ENCODE peak calls at places on chromosomes 12 and 14, in four cellular contexts. S, M, I and O are unnamed samples.
A peak's percentile ranks its signal among the peaks of the same experiment; 100 is the strongest.

GRCh38 chr12:107329569-107330324 is 236.4 kb upstream of the CRY1 start:
- DNase-seq in S (no peak), M (no peak), I (peak; percentile 25), O (no peak)

GRCh38 chr14:50954811-50955372 is 10.6 kb upstream of the PYGL start:
- DNase-seq in S (no peak), M (peak; percentile 77), I (peak; percentile 79), O (no peak)

GRCh38 chr14:73888971-73889370 is 2.3 kb downstream of the ZNF410 start:
- DNase-seq in S (no peak), M (no peak), I (peak; percentile 12), O (no peak)

GRCh38 chr14:49861581-49861922 is 9.0 kb upstream of the NEMF start:
- DNase-seq in S (peak; percentile 86), M (peak; percentile 94), I (peak; percentile 94), O (peak; percentile 73)

GRCh38 chr12:108856428-108857157 is 790 bp downstream of the SSH1 start:
- DNase-seq in S (peak; percentile 91), M (peak; percentile 78), I (peak; percentile 71), O (peak; percentile 81)

GRCh38 chr12:58465418-58465817 is 454.9 kb downstream of the LRIG3 start:
- DNase-seq in S (no peak), M (no peak), I (peak; percentile 30), O (no peak)

GRCh38 chr12:54282949-54283593 is 2.5 kb downstream of the HNRNPA1 start:
- DNase-seq in S (no peak), M (no peak), I (no peak), O (peak; percentile 43)

GRCh38 chr14:67999290-67999689 is 179.7 kb downstream of the RAD51B start:
- DNase-seq in S (no peak), M (peak; percentile 57), I (peak; percentile 56), O (no peak)

GRCh38 chr12:81416571-81416970 is 338.7 kb downstream of the ACSS3 start:
- DNase-seq in S (no peak), M (no peak), I (no peak), O (no peak)

GRCh38 chr12:103680591-103681065 is 93.6 kb downstream of the STAB2 start:
- DNase-seq in S (no peak), M (no peak), I (peak; percentile 84), O (peak; percentile 38)

GRCh38 chr14:92161521-92161920 is 39.8 kb downstream of the CPSF2 start:
- DNase-seq in S (no peak), M (no peak), I (no peak), O (no peak)

GRCh38 chr12:2490746-2491145 is 304.0 kb upstream of the FKBP4 start:
- DNase-seq in S (no peak), M (no peak), I (no peak), O (no peak)

GRCh38 chr14:68619805-68620574 is 172.9 kb downstream of the ZFP36L1 start:
- DNase-seq in S (no peak), M (peak; percentile 44), I (peak; percentile 39), O (no peak)

GRCh38 chr14:68688872-68689371 is 103.9 kb downstream of the ZFP36L1 start:
- DNase-seq in S (no peak), M (peak; percentile 82), I (peak; percentile 77), O (no peak)

GRCh38 chr12:39966251-39966650 is 139.6 kb downstream of the SLC2A13 start:
- DNase-seq in S (no peak), M (no peak), I (no peak), O (no peak)

GRCh38 chr12:121748571-121749265 is 36.2 kb downstream of the TMEM120B start:
- DNase-seq in S (peak; percentile 88), M (peak; percentile 93), I (peak; percentile 88), O (no peak)

DNA sequence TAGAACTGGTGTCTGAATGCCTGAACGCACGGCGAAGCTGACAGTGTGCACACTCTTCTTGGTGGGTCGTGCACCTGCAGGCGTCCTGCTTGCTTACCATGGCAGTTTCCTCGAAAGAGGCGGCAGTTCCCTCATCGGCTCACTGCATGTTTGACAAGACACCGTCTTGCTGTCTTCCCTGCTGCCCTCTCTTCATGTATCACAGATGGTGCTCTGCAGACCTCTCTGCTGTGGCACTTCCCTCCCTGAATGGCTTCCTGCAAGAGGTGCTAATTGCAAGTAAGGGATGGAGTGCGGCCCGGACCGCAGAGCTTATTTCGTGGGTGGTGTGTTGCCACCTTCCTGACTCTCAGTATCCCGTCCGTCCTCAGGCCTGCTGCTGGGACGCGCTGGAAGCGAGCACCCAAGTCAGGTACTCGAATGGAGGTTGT is 156.7 kb upstream of the RTL1 start:
- DNase-seq in S (peak; percentile 41), M (no peak), I (no peak), O (no peak)
- H3K36me3 ChIP-seq in S (no peaks in the 10 kb centered on the region), M (peaks cover 14% of the 10 kb centered on the region), I (no peaks in the 10 kb centered on the region), O (no peaks in the 10 kb centered on the region)

GRCh38 chr12:4797096-4797495 is 76.9 kb downstream of the GALNT8 start:
- DNase-seq in S (no peak), M (no peak), I (no peak), O (no peak)

GRCh38 chr12:4791497-4791896 is 71.3 kb downstream of the GALNT8 start:
- DNase-seq in S (no peak), M (no peak), I (no peak), O (no peak)

GRCh38 chr12:4794503-4794902 is 74.3 kb downstream of the GALNT8 start:
- DNase-seq in S (no peak), M (no peak), I (no peak), O (no peak)

GRCh38 chr12:4800555-4800954 is 80.4 kb downstream of the GALNT8 start:
- DNase-seq in S (no peak), M (no peak), I (no peak), O (no peak)

DNA sequence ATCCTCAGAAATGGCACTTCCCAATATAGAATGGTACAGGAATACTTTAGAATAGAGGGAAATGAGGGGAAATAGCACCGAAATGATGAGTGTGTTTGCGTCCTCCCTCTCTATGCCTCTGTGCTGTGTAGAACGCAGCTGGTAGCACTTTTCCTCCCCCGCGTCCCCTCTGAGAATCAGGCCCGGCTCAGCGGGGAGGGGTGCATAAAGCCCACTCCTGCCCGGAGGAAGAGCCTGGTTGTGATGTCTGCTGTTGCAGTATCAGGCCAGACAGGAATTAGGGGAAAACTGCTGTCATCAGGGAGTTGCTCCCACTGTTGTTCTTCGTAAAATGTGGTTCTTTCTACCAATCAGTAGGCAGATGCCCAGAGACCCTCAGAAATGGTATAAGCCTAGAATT is 76.0 kb downstream of the GALNT8 start:
- DNase-seq in S (no peak), M (no peak), I (no peak), O (no peak)
- H3K4me1 ChIP-seq in S (no peaks in the 10 kb centered on the region), M (no peaks in the 10 kb centered on the region), I (no peaks in the 10 kb centered on the region), O (no peaks in the 10 kb centered on the region)

GRCh38 chr12:92488735-92489134 is 214.1 kb upstream of the PLEKHG7 start:
- DNase-seq in S (no peak), M (no peak), I (no peak), O (no peak)
- H3K36me3 ChIP-seq in S (no peaks in the 10 kb centered on the region), M (no peaks in the 10 kb centered on the region), I (no peaks in the 10 kb centered on the region), O (no peaks in the 10 kb centered on the region)

GRCh38 chr14:22478247-22478646 is 110.8 kb downstream of the DAD1 start:
- DNase-seq in S (no peak), M (no peak), I (no peak), O (no peak)

GRCh38 chr14:22475381-22475780 is 113.6 kb downstream of the DAD1 start:
- DNase-seq in S (no peak), M (no peak), I (no peak), O (no peak)

GRCh38 chr14:22476005-22476751 is 112.8 kb downstream of the DAD1 start:
- DNase-seq in S (no peak), M (no peak), I (no peak), O (no peak)

GRCh38 chr14:22477569-22478194 is 111.3 kb downstream of the DAD1 start:
- DNase-seq in S (no peak), M (no peak), I (no peak), O (no peak)

DNA sequence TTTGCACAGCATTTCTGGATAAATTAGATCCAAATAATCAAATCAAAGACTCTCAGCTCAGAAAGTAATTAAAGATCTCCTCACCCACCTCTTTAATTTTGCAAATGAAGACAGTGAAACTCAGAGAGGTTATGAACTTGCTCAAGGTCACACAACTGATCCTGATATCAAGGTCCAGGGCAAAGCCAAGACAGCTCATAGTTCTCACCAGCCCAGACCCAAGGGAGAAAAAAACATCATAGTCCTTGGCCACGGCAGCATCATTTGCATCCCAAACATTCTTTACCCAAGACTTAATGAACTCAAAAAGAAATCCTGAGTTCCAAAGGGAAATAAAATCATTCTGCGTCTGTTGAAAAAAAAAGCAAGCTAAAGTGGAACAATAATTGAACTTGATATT is 112.1 kb downstream of the DAD1 start:
- DNase-seq in S (no peak), M (no peak), I (no peak), O (no peak)
- H3K4me1 ChIP-seq in S (no peaks in the 10 kb centered on the region), M (no peaks in the 10 kb centered on the region), I (peaks cover 8% of the 10 kb centered on the region), O (no peaks in the 10 kb centered on the region)

DNA sequence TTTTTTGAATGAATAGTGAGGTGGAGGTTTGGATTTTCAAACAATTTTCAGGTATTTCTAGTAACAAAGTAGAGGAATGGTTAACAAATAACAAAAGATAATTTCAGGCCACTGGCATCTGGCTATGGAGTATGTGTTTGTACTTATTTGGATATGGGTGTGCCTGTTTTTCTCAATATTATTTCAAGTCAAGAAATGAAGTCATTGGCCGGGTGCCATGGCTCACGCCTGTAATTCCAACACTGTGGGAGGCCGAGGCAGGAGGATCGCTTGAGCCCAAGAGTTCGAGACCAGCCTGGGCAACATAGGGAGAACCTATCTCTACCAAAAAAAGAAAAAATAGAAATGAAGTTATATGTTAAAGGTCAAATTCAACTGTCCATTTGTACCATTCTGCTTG is 13.9 kb downstream of the SLC35E3 start:
- DNase-seq in S (no peak), M (peak; percentile 8), I (no peak), O (no peak)
- H3K36me3 ChIP-seq in S (peaks cover 5% of the 10 kb centered on the region), M (peaks cover 1% of the 10 kb centered on the region), I (peaks cover 18% of the 10 kb centered on the region), O (no peaks in the 10 kb centered on the region)

DNA sequence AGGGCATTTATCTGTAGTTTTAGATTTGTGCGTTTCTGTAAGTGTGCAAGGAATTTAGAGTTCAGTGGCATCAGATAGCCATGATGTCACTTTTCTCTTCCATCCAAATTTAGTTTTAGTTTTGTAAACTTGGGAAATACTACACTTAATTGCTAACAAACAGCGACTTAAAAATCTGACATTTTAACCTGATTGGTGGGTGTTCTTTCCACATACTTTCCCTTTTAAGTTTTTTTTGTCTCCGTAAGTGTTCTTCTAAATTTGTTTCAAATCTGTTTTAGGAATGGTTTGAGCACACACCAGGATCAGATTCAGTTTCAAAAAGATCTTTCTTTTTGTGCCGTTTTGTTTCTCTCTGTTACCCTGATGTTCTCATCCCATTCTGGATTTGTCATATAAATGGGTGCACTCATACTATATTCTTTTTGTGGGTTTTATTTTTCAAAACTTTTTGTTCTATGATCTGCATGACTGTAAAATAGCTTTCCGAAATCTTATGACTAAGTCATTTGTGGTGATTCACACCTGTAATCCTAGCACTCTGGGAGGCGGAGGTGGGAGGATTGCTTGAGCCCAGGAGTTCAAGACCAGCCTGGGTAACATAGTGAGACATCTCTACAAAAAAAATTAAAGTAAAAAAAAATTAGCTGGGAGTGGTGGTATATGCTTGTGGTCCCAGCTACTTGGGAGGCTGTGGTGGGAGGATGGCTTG is 58.9 kb downstream of the FBXO34 start:
- DNase-seq in S (no peak), M (peak; percentile 11), I (no peak), O (no peak)
- H3K4me1 ChIP-seq in S (peaks cover 29% of the 10 kb centered on the region), M (peaks cover 6% of the 10 kb centered on the region), I (peaks cover 22% of the 10 kb centered on the region), O (peaks cover 38% of the 10 kb centered on the region)

GRCh38 chr12:21451529-21451928 is 14.1 kb downstream of the PYROXD1 start:
- DNase-seq in S (no peak), M (peak; percentile 4), I (peak; percentile 8), O (no peak)
- H3K36me3 ChIP-seq in S (peaks cover 7% of the 10 kb centered on the region), M (no peaks in the 10 kb centered on the region), I (peaks cover 12% of the 10 kb centered on the region), O (peaks cover 24% of the 10 kb centered on the region)